ENCODE peak calls at places on chromosome X, in four cellular contexts. One of them, this sample, is unnamed.

GRCh38 chrX:84724576-84724975 is 222.3 kb upstream of the HDX start:
- DNase-seq in AG20443: no peak
- DNase-seq in pancreas: no peak
- DNase-seq in anterior cingulate cortex: no peak
- DNase-seq in this sample: no peak

GRCh38 chrX:10393899-10394298 is 226.5 kb downstream of the MID1 start:
- DNase-seq in pancreas: no peak
- DNase-seq in AG20443: no peak
- DNase-seq in anterior cingulate cortex: no peak
- DNase-seq in this sample: no peak

GRCh38 chrX:37644381-37645305 is 40.9 kb upstream of the XK start:
- DNase-seq in pancreas: no peak
- DNase-seq in AG20443: no peak
- DNase-seq in anterior cingulate cortex: no peak
- DNase-seq in this sample: no peak

GRCh38 chrX:84475101-84475500 is 27.2 kb downstream of the HDX start:
- DNase-seq in pancreas: no peak
- DNase-seq in anterior cingulate cortex: no peak
- DNase-seq in AG20443: no peak
- DNase-seq in this sample: no peak

GRCh38 chrX:43809463-43809862 is 72.8 kb downstream of the MAOB start:
- DNase-seq in anterior cingulate cortex: no peak
- DNase-seq in pancreas: no peak
- DNase-seq in AG20443: peak
- DNase-seq in this sample: no peak

GRCh38 chrX:78429172-78429571 is 101.8 kb upstream of the CYSLTR1 start:
- DNase-seq in anterior cingulate cortex: no peak
- DNase-seq in AG20443: no peak
- DNase-seq in pancreas: no peak
- DNase-seq in this sample: no peak

GRCh38 chrX:40579880-40580536 is 762 bp upstream of the ATP6AP2 start:
- DNase-seq in pancreas: no peak
- DNase-seq in AG20443: no peak
- DNase-seq in anterior cingulate cortex: no peak
- DNase-seq in this sample: no peak

GRCh38 chrX:151726751-151727150 is 7.8 kb upstream of the CNGA2 start:
- DNase-seq in AG20443: no peak
- DNase-seq in anterior cingulate cortex: no peak
- DNase-seq in pancreas: no peak
- DNase-seq in this sample: no peak

GRCh38 chrX:53188763-53189162 is 36.2 kb downstream of the KDM5C start:
- DNase-seq in anterior cingulate cortex: no peak
- DNase-seq in AG20443: no peak
- DNase-seq in pancreas: no peak
- DNase-seq in this sample: no peak

GRCh38 chrX:54178100-54178940 is 4.7 kb downstream of the FAM120C start:
- DNase-seq in AG20443: peak
- DNase-seq in anterior cingulate cortex: no peak
- DNase-seq in pancreas: no peak
- DNase-seq in this sample: no peak

GRCh38 chrX:7996414-7996813 is 69.2 kb upstream of the PNPLA4 start:
- DNase-seq in pancreas: no peak
- DNase-seq in anterior cingulate cortex: no peak
- DNase-seq in AG20443: no peak
- DNase-seq in this sample: no peak

GRCh38 chrX:132270699-132271098 is 51.5 kb upstream of the RAP2C start:
- DNase-seq in anterior cingulate cortex: no peak
- DNase-seq in pancreas: no peak
- DNase-seq in AG20443: peak
- DNase-seq in this sample: no peak

This sample was measured in caudate nucleus.